ENCODE peak calls at places on chromosomes 11 and 22, in six cellular contexts. G is activated CD4-positive, alpha-beta T cell treated with anti-CD3 and anti-CD28 coated beads, Interleukin-2, amount 10 ng/mL, durations not matched to agents 7 days and 5 days; B is M059J; L is activated T-cell treated with anti-CD3 and anti-CD28 coated beads, Interleukin-2, amount 50 U/mL, for 1 hour; C is hypothalamus; W is stimulated activated CD8-positive, alpha-beta memory T cell treated with anti-CD3 and anti-CD28 coated beads, Interleukin-7, amount 100 ng/mL, for 48 hours. H is an unnamed sample.

GRCh38 chr11:131481317-131481716 is 110.9 kb downstream of the NTM start:
- DNase-seq in G (no peak), B (no peak), L (no peak), C (no peak), W (no peak), H (no peak)

GRCh38 chr11:121595717-121596156 is 143.0 kb upstream of the SORL1-AS1 start:
- DNase-seq in B (peak; percentile 99), L (no peak), C (no peak), G (no peak), W (no peak), H (peak; percentile 96)

GRCh38 chr22:50481440-50482106 is at the start of gene ADM2:
- DNase-seq in W (no peak), L (peak; percentile 75), C (no peak), G (peak; percentile 71), B (no peak), H (no peak)

GRCh38 chr11:65496304-65497140 is 2.3 kb upstream of the MALAT1 start:
- DNase-seq in B (peak; percentile 62), G (peak; percentile 40), W (no peak), L (no peak), C (peak; percentile 68), H (no peak)

GRCh38 chr11:65637794-65638317 is at the start of gene SIPA1:
- DNase-seq in L (peak; percentile 84), G (peak; percentile 70), W (no peak), B (peak; percentile 94), C (peak; percentile 68), H (peak; percentile 73)

GRCh38 chr11:103892603-103893002 is 143.8 kb upstream of the DDI1 start:
- DNase-seq in G (no peak), C (no peak), W (no peak), B (peak; percentile 92), L (no peak), H (no peak)

GRCh38 chr11:8256271-8257002 is 7.2 kb downstream of the LMO1 start:
- DNase-seq in G (no peak), C (no peak), L (no peak), B (no peak), W (no peak), H (no peak)

GRCh38 chr11:8870461-8871282 is 40.3 kb upstream of the AKIP1 start:
- DNase-seq in G (peak; percentile 19), B (peak; percentile 77), W (no peak), L (no peak), C (peak; percentile 56), H (peak; percentile 74)

GRCh38 chr11:112343368-112344039 is 82.8 kb upstream of the PLET1 start:
- DNase-seq in L (no peak), G (no peak), B (no peak), W (no peak), C (no peak), H (no peak)

GRCh38 chr11:68751331-68751856 is at the start of gene TESMIN:
- DNase-seq in B (peak; percentile 63), L (peak; percentile 92), G (peak; percentile 92), C (peak; percentile 23), W (peak; percentile 72), H (peak; percentile 79)

GRCh38 chr11:65454696-65455456 is 32.3 kb downstream of the NEAT1 start:
- DNase-seq in C (peak; percentile 81), G (peak; percentile 84), B (peak; percentile 81), L (peak; percentile 88), W (peak; percentile 73), H (peak; percentile 68)

GRCh38 chr11:38788591-38788990 is 2190.6 kb upstream of the RAG2 start:
- DNase-seq in G (no peak), B (peak; percentile 1), C (no peak), L (no peak), W (no peak), H (peak; percentile 1)

GRCh38 chr11:60625262-60625661 is 74.2 kb upstream of the MS4A8 start:
- DNase-seq in L (no peak), B (peak; percentile 65), C (no peak), W (no peak), G (no peak), H (peak; percentile 25)

GRCh38 chr22:47053013-47053864 is 290.8 kb downstream of the TBC1D22A start:
- DNase-seq in B (no peak), L (no peak), W (no peak), C (no peak), G (no peak), H (no peak)

GRCh38 chr11:67290801-67291200 is 1.7 kb downstream of the ANKRD13D start:
- DNase-seq in L (no peak), C (no peak), G (no peak), W (no peak), B (no peak), H (no peak)

GRCh38 chr11:117017456-117017855 is 80.8 kb downstream of the SIK3 start:
- DNase-seq in G (no peak), L (no peak), B (no peak), C (no peak), W (no peak), H (no peak)

GRCh38 chr11:1499261-1499890 is 12.8 kb upstream of the MOB2 start:
- DNase-seq in W (no peak), L (no peak), B (no peak), G (no peak), C (no peak), H (no peak)

GRCh38 chr22:18983120-18983651 is 47.1 kb upstream of the PRODH start:
- DNase-seq in L (no peak), G (no peak), B (no peak), W (no peak), C (no peak), H (no peak)

GRCh38 chr11:11229691-11230090 is 123.4 kb downstream of the CSNK2A3 start:
- DNase-seq in G (no peak), B (peak; percentile 5), W (no peak), C (no peak), L (no peak), H (peak; percentile 94)

GRCh38 chr11:62505112-62505783 is 41.4 kb downstream of the AHNAK start:
- DNase-seq in B (no peak), L (no peak), G (no peak), W (no peak), C (no peak), H (no peak)

GRCh38 chr11:84503503-84503902 is 1123.6 kb downstream of the DLG2 start:
- DNase-seq in G (no peak), C (no peak), L (no peak), W (no peak), B (no peak), H (no peak)

GRCh38 chr11:123474994-123475393 is 44.9 kb downstream of the GRAMD1B start:
- DNase-seq in L (no peak), G (no peak), B (peak; percentile 83), C (no peak), W (no peak), H (no peak)

GRCh38 chr22:25758316-25758715 is 16.3 kb downstream of the MYO18B start:
- DNase-seq in C (no peak), G (no peak), B (no peak), L (no peak), W (no peak), H (no peak)

GRCh38 chr22:42994917-42995562 is 19.9 kb downstream of the PACSIN2 start:
- DNase-seq in G (no peak), C (no peak), B (peak; percentile 88), W (no peak), L (no peak), H (peak; percentile 90)

GRCh38 chr11:36057372-36058045 is 113.6 kb downstream of the LDLRAD3 start:
- DNase-seq in B (no peak), W (no peak), L (no peak), C (no peak), G (no peak), H (no peak)

H was measured in mammary epithelial cell.